ENCODE peak calls at places on chromosomes 13 and 19, in seven cellular contexts. One of them, this sample, is unnamed.

GRCh38 chr13:19881641-19882040 is 18.2 kb upstream of the ZMYM5 start:
- DNase-seq in AG04449: no peak
- DNase-seq in GM13977: no peak
- DNase-seq in mammary epithelial cell: no peak
- DNase-seq in Peyer's patch: no peak
- DNase-seq in left ventricle myocardium inferior: no peak
- DNase-seq in coronary artery: no peak
- DNase-seq in this sample: no peak

GRCh38 chr13:107562222-107562621 is 653.1 kb downstream of the LIG4 start:
- DNase-seq in AG04449: no peak
- DNase-seq in left ventricle myocardium inferior: no peak
- DNase-seq in Peyer's patch: no peak
- DNase-seq in mammary epithelial cell: no peak
- DNase-seq in coronary artery: no peak
- DNase-seq in GM13977: no peak
- DNase-seq in this sample: no peak

GRCh38 chr13:26983533-26984315 is 187.9 kb downstream of the USP12 start:
- DNase-seq in Peyer's patch: no peak
- DNase-seq in mammary epithelial cell: no peak
- DNase-seq in left ventricle myocardium inferior: no peak
- DNase-seq in coronary artery: no peak
- DNase-seq in GM13977: no peak
- DNase-seq in AG04449: no peak
- DNase-seq in this sample: no peak

GRCh38 chr13:30743319-30744055 is 8.1 kb downstream of the ALOX5AP start:
- DNase-seq in GM13977: no peak
- DNase-seq in coronary artery: peak; percentile 83
- DNase-seq in left ventricle myocardium inferior: no peak
- DNase-seq in Peyer's patch: no peak
- DNase-seq in AG04449: peak; percentile 98
- DNase-seq in mammary epithelial cell: peak; percentile 95
- DNase-seq in this sample: no peak

GRCh38 chr13:31056650-31057275 is 104.9 kb downstream of the HSPH1 start:
- DNase-seq in AG04449: no peak
- DNase-seq in coronary artery: no peak
- DNase-seq in mammary epithelial cell: no peak
- DNase-seq in Peyer's patch: no peak
- DNase-seq in left ventricle myocardium inferior: no peak
- DNase-seq in GM13977: no peak
- DNase-seq in this sample: no peak

GRCh38 chr13:110030394-110030928 is 244.1 kb upstream of the IRS2 start:
- DNase-seq in mammary epithelial cell: no peak
- DNase-seq in left ventricle myocardium inferior: no peak
- DNase-seq in coronary artery: no peak
- DNase-seq in GM13977: no peak
- DNase-seq in Peyer's patch: no peak
- DNase-seq in AG04449: no peak
- DNase-seq in this sample: no peak

GRCh38 chr13:101115762-101116161 is 300.5 kb downstream of the NALCN start:
- DNase-seq in Peyer's patch: no peak
- DNase-seq in AG04449: no peak
- DNase-seq in left ventricle myocardium inferior: no peak
- DNase-seq in GM13977: no peak
- DNase-seq in coronary artery: no peak
- DNase-seq in mammary epithelial cell: peak; percentile 12
- DNase-seq in this sample: no peak

GRCh38 chr13:99417151-99417820 is 84.0 kb upstream of the TM9SF2 start:
- DNase-seq in AG04449: no peak
- DNase-seq in GM13977: no peak
- DNase-seq in left ventricle myocardium inferior: no peak
- DNase-seq in coronary artery: no peak
- DNase-seq in mammary epithelial cell: no peak
- DNase-seq in Peyer's patch: no peak
- DNase-seq in this sample: no peak

GRCh38 chr19:55687281-55688172 is 12.5 kb downstream of the EPN1 start:
- DNase-seq in AG04449: no peak
- DNase-seq in left ventricle myocardium inferior: peak; percentile 13
- DNase-seq in mammary epithelial cell: no peak
- DNase-seq in GM13977: no peak
- DNase-seq in Peyer's patch: no peak
- DNase-seq in coronary artery: no peak
- DNase-seq in this sample: no peak

GRCh38 chr13:96900992-96901391 is 93.3 kb downstream of the OXGR1 start:
- DNase-seq in AG04449: no peak
- DNase-seq in coronary artery: no peak
- DNase-seq in left ventricle myocardium inferior: no peak
- DNase-seq in mammary epithelial cell: no peak
- DNase-seq in Peyer's patch: no peak
- DNase-seq in GM13977: no peak
- DNase-seq in this sample: no peak

GRCh38 chr19:10334340-10335148 is 1.2 kb upstream of the RAVER1 start:
- DNase-seq in AG04449: peak; percentile 50
- DNase-seq in coronary artery: peak; percentile 97
- DNase-seq in left ventricle myocardium inferior: peak; percentile 94
- DNase-seq in mammary epithelial cell: peak; percentile 90
- DNase-seq in GM13977: no peak
- DNase-seq in Peyer's patch: peak; percentile 61
- DNase-seq in this sample: peak; percentile 97
- TF ChIP-seq CTCF in AG04449: peak; percentile 33
- TF ChIP-seq CTCF in coronary artery: no peak
- TF ChIP-seq CTCF in left ventricle myocardium inferior: no peak
- TF ChIP-seq CTCF in mammary epithelial cell: no peak
- TF ChIP-seq CTCF in GM13977: no peak
- TF ChIP-seq CTCF in Peyer's patch: no peak
- TF ChIP-seq CTCF in this sample: no peak

GRCh38 chr19:15424121-15424520 is 5.3 kb upstream of the AKAP8L start:
- DNase-seq in GM13977: no peak
- DNase-seq in coronary artery: no peak
- DNase-seq in mammary epithelial cell: no peak
- DNase-seq in AG04449: no peak
- DNase-seq in left ventricle myocardium inferior: no peak
- DNase-seq in Peyer's patch: no peak
- DNase-seq in this sample: no peak

GRCh38 chr19:15423130-15423529 is 4.3 kb upstream of the AKAP8L start:
- DNase-seq in GM13977: no peak
- DNase-seq in mammary epithelial cell: no peak
- DNase-seq in left ventricle myocardium inferior: no peak
- DNase-seq in coronary artery: no peak
- DNase-seq in Peyer's patch: no peak
- DNase-seq in AG04449: no peak
- DNase-seq in this sample: no peak

GRCh38 chr19:15421726-15422260 is 3.0 kb upstream of the AKAP8L start:
- DNase-seq in GM13977: no peak
- DNase-seq in coronary artery: no peak
- DNase-seq in mammary epithelial cell: no peak
- DNase-seq in AG04449: no peak
- DNase-seq in Peyer's patch: no peak
- DNase-seq in left ventricle myocardium inferior: peak; percentile 67
- DNase-seq in this sample: no peak

GRCh38 chr19:15421136-15421535 is 2.3 kb upstream of the AKAP8L start:
- DNase-seq in AG04449: no peak
- DNase-seq in mammary epithelial cell: no peak
- DNase-seq in coronary artery: no peak
- DNase-seq in Peyer's patch: no peak
- DNase-seq in GM13977: no peak
- DNase-seq in left ventricle myocardium inferior: no peak
- DNase-seq in this sample: no peak

GRCh38 chr19:15422311-15423075 is 3.7 kb upstream of the AKAP8L start:
- DNase-seq in GM13977: no peak
- DNase-seq in coronary artery: no peak
- DNase-seq in Peyer's patch: no peak
- DNase-seq in mammary epithelial cell: no peak
- DNase-seq in AG04449: no peak
- DNase-seq in left ventricle myocardium inferior: no peak
- DNase-seq in this sample: no peak
- TF ChIP-seq CTCF in GM13977: no peak
- TF ChIP-seq CTCF in coronary artery: no peak
- TF ChIP-seq CTCF in Peyer's patch: no peak
- TF ChIP-seq CTCF in mammary epithelial cell: no peak
- TF ChIP-seq CTCF in AG04449: no peak
- TF ChIP-seq CTCF in left ventricle myocardium inferior: no peak
- TF ChIP-seq CTCF in this sample: no peak

DNA sequence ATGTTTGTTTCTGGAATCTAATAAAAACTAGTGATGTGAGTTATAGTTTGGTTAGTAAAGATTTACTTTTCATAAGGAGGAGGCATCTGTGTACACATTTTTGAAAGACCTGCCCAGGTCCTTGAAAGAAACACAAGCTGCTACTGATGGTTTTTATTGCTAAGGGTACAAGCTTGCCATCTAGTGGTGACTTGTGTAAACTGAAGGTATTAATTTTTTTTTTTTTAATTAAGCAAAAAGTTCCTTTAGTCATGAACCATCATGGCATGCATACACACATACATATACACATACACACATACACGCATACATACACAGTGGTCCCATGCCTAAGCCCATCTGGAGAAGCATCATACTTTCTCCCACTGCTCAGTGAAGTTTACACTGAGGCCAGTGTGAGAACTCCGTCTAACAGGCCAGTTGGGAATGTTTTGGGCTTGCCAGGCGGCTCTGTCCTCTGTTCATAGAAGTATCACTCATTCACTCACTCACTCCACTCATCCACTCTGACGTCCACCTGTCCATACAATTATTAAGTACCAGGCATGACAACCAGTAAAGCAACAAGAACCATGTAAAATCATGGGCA is 312.5 kb downstream of the DCLK1 start:
- DNase-seq in AG04449: no peak
- DNase-seq in left ventricle myocardium inferior: no peak
- DNase-seq in Peyer's patch: no peak
- DNase-seq in GM13977: peak; percentile 16
- DNase-seq in mammary epithelial cell: peak; percentile 13
- DNase-seq in coronary artery: no peak
- DNase-seq in this sample: no peak
- TF ChIP-seq CTCF in AG04449: peak; percentile 48
- TF ChIP-seq CTCF in left ventricle myocardium inferior: peak; percentile 80
- TF ChIP-seq CTCF in Peyer's patch: peak; percentile 44
- TF ChIP-seq CTCF in GM13977: peak; percentile 51
- TF ChIP-seq CTCF in mammary epithelial cell: peak; percentile 66
- TF ChIP-seq CTCF in coronary artery: peak; percentile 48
- TF ChIP-seq CTCF in this sample: peak; percentile 73

GRCh38 chr13:47478985-47479384 is 522.1 kb downstream of the SUCLA2 start:
- DNase-seq in mammary epithelial cell: no peak
- DNase-seq in left ventricle myocardium inferior: peak; percentile 26
- DNase-seq in AG04449: no peak
- DNase-seq in GM13977: no peak
- DNase-seq in Peyer's patch: no peak
- DNase-seq in coronary artery: no peak
- DNase-seq in this sample: no peak
- TF ChIP-seq CTCF in mammary epithelial cell: no peak
- TF ChIP-seq CTCF in left ventricle myocardium inferior: no peak
- TF ChIP-seq CTCF in AG04449: no peak
- TF ChIP-seq CTCF in GM13977: no peak
- TF ChIP-seq CTCF in Peyer's patch: no peak
- TF ChIP-seq CTCF in coronary artery: no peak
- TF ChIP-seq CTCF in this sample: no peak

GRCh38 chr19:1590641-1591397 is 1.8 kb downstream of the MBD3 start:
- DNase-seq in left ventricle myocardium inferior: no peak
- DNase-seq in coronary artery: no peak
- DNase-seq in mammary epithelial cell: no peak
- DNase-seq in Peyer's patch: no peak
- DNase-seq in GM13977: peak; percentile 77
- DNase-seq in AG04449: no peak
- DNase-seq in this sample: no peak
- TF ChIP-seq CTCF in left ventricle myocardium inferior: no peak
- TF ChIP-seq CTCF in coronary artery: no peak
- TF ChIP-seq CTCF in mammary epithelial cell: peak; percentile 59
- TF ChIP-seq CTCF in Peyer's patch: no peak
- TF ChIP-seq CTCF in GM13977: peak; percentile 52
- TF ChIP-seq CTCF in AG04449: peak; percentile 55
- TF ChIP-seq CTCF in this sample: peak; percentile 41

This sample was measured in osteocyte.